ENCODE peak calls at places on chromosomes 6 and 20, in four cellular contexts. One of them, this sample, is unnamed.
A peak's percentile ranks its signal among the peaks of the same experiment; 100 is the strongest.

GRCh38 chr20:17083738-17084137 is 143.1 kb upstream of the PCSK2 start:
- DNase-seq in ascending aorta: no peak
- DNase-seq in heart left ventricle: no peak
- DNase-seq in left ventricle myocardium inferior: no peak
- DNase-seq in this sample: no peak

GRCh38 chr6:36302227-36302976 is 32.5 kb downstream of the PNPLA1 start:
- DNase-seq in ascending aorta: peak; percentile 33
- DNase-seq in left ventricle myocardium inferior: peak; percentile 77
- DNase-seq in heart left ventricle: peak; percentile 85
- DNase-seq in this sample: peak; percentile 100

GRCh38 chr6:146892613-146893401 is 294.0 kb downstream of the ADGB start:
- DNase-seq in left ventricle myocardium inferior: no peak
- DNase-seq in heart left ventricle: no peak
- DNase-seq in ascending aorta: no peak
- DNase-seq in this sample: no peak

GRCh38 chr20:40370800-40371199 is 318.2 kb downstream of the MAFB start:
- DNase-seq in left ventricle myocardium inferior: no peak
- DNase-seq in heart left ventricle: no peak
- DNase-seq in ascending aorta: no peak
- DNase-seq in this sample: no peak

GRCh38 chr20:47674686-47675085 is 110.6 kb downstream of the SULF2 start:
- DNase-seq in left ventricle myocardium inferior: no peak
- DNase-seq in ascending aorta: no peak
- DNase-seq in heart left ventricle: no peak
- DNase-seq in this sample: no peak

GRCh38 chr20:20037960-20038359 is 14.3 kb downstream of the CRNKL1 start:
- DNase-seq in left ventricle myocardium inferior: no peak
- DNase-seq in ascending aorta: no peak
- DNase-seq in heart left ventricle: no peak
- DNase-seq in this sample: no peak

GRCh38 chr6:37303891-37304503 is 46.1 kb upstream of the TMEM217 start:
- DNase-seq in ascending aorta: no peak
- DNase-seq in left ventricle myocardium inferior: no peak
- DNase-seq in heart left ventricle: no peak
- DNase-seq in this sample: no peak

GRCh38 chr20:5680227-5680626 is 70.0 kb upstream of the SHLD1 start:
- DNase-seq in ascending aorta: no peak
- DNase-seq in left ventricle myocardium inferior: no peak
- DNase-seq in heart left ventricle: no peak
- DNase-seq in this sample: no peak

GRCh38 chr20:5041433-5041832 is 40.1 kb upstream of the SLC23A2 start:
- DNase-seq in left ventricle myocardium inferior: no peak
- DNase-seq in ascending aorta: no peak
- DNase-seq in heart left ventricle: no peak
- DNase-seq in this sample: no peak

GRCh38 chr6:706161-706560 is 13.2 kb upstream of the EXOC2 start:
- DNase-seq in left ventricle myocardium inferior: no peak
- DNase-seq in heart left ventricle: no peak
- DNase-seq in ascending aorta: no peak
- DNase-seq in this sample: no peak

GRCh38 chr6:25175656-25176055 is 103.5 kb upstream of the CARMIL1 start:
- DNase-seq in left ventricle myocardium inferior: no peak
- DNase-seq in heart left ventricle: no peak
- DNase-seq in ascending aorta: no peak
- DNase-seq in this sample: no peak

GRCh38 chr6:165227644-165228329 is 81.6 kb downstream of the C6orf118 start:
- DNase-seq in heart left ventricle: no peak
- DNase-seq in ascending aorta: no peak
- DNase-seq in left ventricle myocardium inferior: no peak
- DNase-seq in this sample: no peak

GRCh38 chr20:45938727-45939438 is 4.4 kb downstream of the PCIF1 start:
- DNase-seq in ascending aorta: no peak
- DNase-seq in left ventricle myocardium inferior: no peak
- DNase-seq in heart left ventricle: no peak
- DNase-seq in this sample: peak; percentile 50

GRCh38 chr6:35024601-35025054 is 116.5 kb downstream of the TCP11 start:
- DNase-seq in left ventricle myocardium inferior: peak; percentile 58
- DNase-seq in ascending aorta: no peak
- DNase-seq in heart left ventricle: peak; percentile 68
- DNase-seq in this sample: peak; percentile 66

GRCh38 chr6:118800394-118801071 is 93.4 kb upstream of the ASF1A start:
- DNase-seq in ascending aorta: peak; percentile 33
- DNase-seq in heart left ventricle: peak; percentile 79
- DNase-seq in left ventricle myocardium inferior: peak; percentile 61
- DNase-seq in this sample: peak; percentile 94

GRCh38 chr6:15586528-15586927 is 76.3 kb downstream of the DTNBP1 start:
- DNase-seq in left ventricle myocardium inferior: no peak
- DNase-seq in heart left ventricle: no peak
- DNase-seq in ascending aorta: no peak
- DNase-seq in this sample: no peak

GRCh38 chr6:166705070-166705469 is 78.0 kb upstream of the RPS6KA2 start:
- DNase-seq in heart left ventricle: no peak
- DNase-seq in left ventricle myocardium inferior: no peak
- DNase-seq in ascending aorta: no peak
- DNase-seq in this sample: no peak

GRCh38 chr20:63698739-63699465 is 2.5 kb downstream of the TNFRSF6B start:
- DNase-seq in heart left ventricle: peak; percentile 44
- DNase-seq in left ventricle myocardium inferior: no peak
- DNase-seq in ascending aorta: no peak
- DNase-seq in this sample: peak; percentile 77
- H3K4me1 ChIP-seq in heart left ventricle: peaks cover 31% of the 10 kb centered on the region
- H3K4me1 ChIP-seq in left ventricle myocardium inferior: peaks cover 70% of the 10 kb centered on the region
- H3K4me1 ChIP-seq in ascending aorta: peaks cover 16% of the 10 kb centered on the region
- H3K4me1 ChIP-seq in this sample: peaks cover 35% of the 10 kb centered on the region

GRCh38 chr6:89763550-89763949 is 56.0 kb downstream of the MDN1 start:
- DNase-seq in ascending aorta: no peak
- DNase-seq in left ventricle myocardium inferior: no peak
- DNase-seq in heart left ventricle: no peak
- DNase-seq in this sample: no peak
- H3K36me3 ChIP-seq in ascending aorta: peaks cover 30% of the 10 kb centered on the region
- H3K36me3 ChIP-seq in left ventricle myocardium inferior: peaks cover 69% of the 10 kb centered on the region
- H3K36me3 ChIP-seq in heart left ventricle: peaks cover 73% of the 10 kb centered on the region
- H3K36me3 ChIP-seq in this sample: no peaks in the 10 kb centered on the region

DNA sequence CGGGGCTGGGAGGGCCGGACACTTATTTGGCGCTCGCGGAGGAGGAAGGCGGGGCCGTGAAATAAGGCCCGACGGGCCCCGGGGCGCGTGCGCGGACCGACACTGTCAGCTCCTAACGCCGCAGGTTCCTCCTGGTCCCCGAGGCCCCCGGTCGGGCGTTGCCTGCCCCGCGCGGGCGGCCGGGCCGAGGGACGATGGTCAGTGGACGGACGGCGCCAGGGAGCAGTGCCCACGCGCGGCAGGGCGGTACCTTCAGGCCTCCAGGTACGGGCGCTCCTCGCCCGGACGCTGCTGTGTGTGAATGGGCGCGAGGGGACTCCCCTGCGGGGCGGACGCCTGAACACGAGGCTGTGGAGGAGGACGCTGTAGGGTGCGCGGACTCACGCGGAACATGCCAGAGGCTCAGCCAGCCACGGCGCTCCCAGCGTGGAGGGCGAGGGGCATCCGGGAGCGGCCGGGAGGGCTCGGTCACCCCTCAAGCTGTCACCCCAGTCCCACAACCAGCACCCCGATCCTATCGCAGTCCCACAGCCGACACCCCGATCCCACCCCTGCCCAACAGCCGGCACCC is 313 bp upstream of the GMEB2 start:
- DNase-seq in heart left ventricle: peak; percentile 96
- DNase-seq in left ventricle myocardium inferior: peak; percentile 96
- DNase-seq in ascending aorta: peak; percentile 76
- DNase-seq in this sample: peak; percentile 97
- TF ChIP-seq CTCF in heart left ventricle: no peak
- TF ChIP-seq CTCF in left ventricle myocardium inferior: no peak
- TF ChIP-seq CTCF in ascending aorta: no peak
- TF ChIP-seq CTCF in this sample: no peak

DNA sequence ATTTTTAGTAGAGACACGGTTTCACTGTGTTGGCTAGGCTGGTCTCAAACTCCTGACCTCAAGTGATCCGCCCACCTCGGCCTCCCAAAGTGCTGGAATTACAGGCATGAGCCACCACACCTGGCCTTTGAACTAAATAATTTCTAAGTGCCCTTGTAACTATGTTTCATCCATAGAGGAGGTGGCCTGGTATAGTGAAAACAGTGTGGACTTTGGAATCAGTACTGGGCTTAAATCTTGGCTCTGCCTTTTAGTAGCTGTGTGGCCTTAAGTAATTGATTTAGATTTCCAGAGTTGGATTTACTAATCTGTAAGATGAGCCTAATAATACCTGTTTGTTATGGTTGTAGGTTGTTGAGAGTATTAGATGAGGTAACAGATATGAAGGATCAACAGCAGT is 14.2 kb upstream of the TGM3 start:
- DNase-seq in heart left ventricle: no peak
- DNase-seq in ascending aorta: no peak
- DNase-seq in left ventricle myocardium inferior: no peak
- DNase-seq in this sample: no peak
- H3K4me1 ChIP-seq in heart left ventricle: no peaks in the 10 kb centered on the region
- H3K4me1 ChIP-seq in ascending aorta: no peaks in the 10 kb centered on the region
- H3K4me1 ChIP-seq in left ventricle myocardium inferior: no peaks in the 10 kb centered on the region
- H3K4me1 ChIP-seq in this sample: no peaks in the 10 kb centered on the region

GRCh38 chr6:126143650-126144260 is 157.4 kb downstream of the TRMT11 start:
- DNase-seq in ascending aorta: no peak
- DNase-seq in left ventricle myocardium inferior: no peak
- DNase-seq in heart left ventricle: no peak
- DNase-seq in this sample: no peak
- H3K36me3 ChIP-seq in ascending aorta: no peaks in the 10 kb centered on the region
- H3K36me3 ChIP-seq in left ventricle myocardium inferior: no peaks in the 10 kb centered on the region
- H3K36me3 ChIP-seq in heart left ventricle: no peaks in the 10 kb centered on the region
- H3K36me3 ChIP-seq in this sample: no peaks in the 10 kb centered on the region

GRCh38 chr6:3610206-3610605 is 141.3 kb downstream of the PXDC1 start:
- DNase-seq in left ventricle myocardium inferior: no peak
- DNase-seq in ascending aorta: no peak
- DNase-seq in heart left ventricle: no peak
- DNase-seq in this sample: no peak
- TF ChIP-seq CTCF in left ventricle myocardium inferior: no peak
- TF ChIP-seq CTCF in ascending aorta: no peak
- TF ChIP-seq CTCF in heart left ventricle: no peak
- TF ChIP-seq CTCF in this sample: no peak

DNA sequence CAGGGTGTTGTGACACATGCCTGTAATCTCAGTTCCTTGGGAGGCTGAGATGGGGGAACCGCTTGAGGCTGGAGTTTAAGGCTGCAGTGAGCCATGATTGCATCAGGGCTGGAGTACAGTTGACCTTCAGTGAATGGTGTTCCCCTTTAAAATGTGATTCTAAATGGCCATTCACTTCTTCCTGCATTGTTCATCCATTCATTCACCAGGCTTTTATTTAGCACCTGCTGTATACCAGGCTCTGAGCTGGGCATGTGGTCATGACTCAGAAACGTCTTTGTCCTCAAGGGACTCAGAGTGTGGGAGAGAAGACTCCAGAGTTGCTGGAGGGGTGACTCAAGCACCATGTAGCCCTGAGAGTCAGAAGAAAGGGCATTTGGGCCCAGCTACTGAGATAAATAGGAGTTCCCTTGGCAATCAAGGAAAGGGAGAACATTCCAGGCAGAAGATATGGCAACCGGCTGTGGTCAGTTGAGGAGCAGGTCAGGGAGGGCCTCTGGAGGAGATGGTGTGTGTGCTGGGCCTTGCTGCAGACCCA is 101.1 kb downstream of the DLGAP4 start:
- DNase-seq in left ventricle myocardium inferior: no peak
- DNase-seq in ascending aorta: no peak
- DNase-seq in heart left ventricle: no peak
- DNase-seq in this sample: no peak
- H3K4me1 ChIP-seq in left ventricle myocardium inferior: peaks cover 3% of the 10 kb centered on the region
- H3K4me1 ChIP-seq in ascending aorta: no peaks in the 10 kb centered on the region
- H3K4me1 ChIP-seq in heart left ventricle: no peaks in the 10 kb centered on the region
- H3K4me1 ChIP-seq in this sample: no peaks in the 10 kb centered on the region

DNA sequence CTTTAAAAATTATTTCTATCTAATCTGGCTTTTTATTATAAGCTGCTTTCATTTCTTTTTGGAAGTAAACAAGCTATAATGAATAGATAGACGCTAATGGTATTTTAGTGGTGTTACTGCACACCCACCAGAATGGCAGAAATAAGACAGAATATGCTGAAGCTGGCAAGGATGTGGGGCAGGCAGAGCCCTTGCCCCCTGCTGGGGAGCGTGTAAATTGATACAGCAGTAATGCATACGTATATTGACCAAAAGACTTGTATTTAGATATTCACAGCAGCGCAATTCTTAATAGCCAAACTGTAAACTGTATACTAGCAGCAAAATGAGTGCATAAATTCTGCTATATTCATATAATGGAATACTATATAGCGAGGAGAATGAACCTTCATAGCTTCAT is 35.3 kb downstream of the TMEM181 start:
- DNase-seq in ascending aorta: no peak
- DNase-seq in left ventricle myocardium inferior: no peak
- DNase-seq in heart left ventricle: no peak
- DNase-seq in this sample: no peak
- H3K36me3 ChIP-seq in ascending aorta: peaks cover 34% of the 10 kb centered on the region
- H3K36me3 ChIP-seq in left ventricle myocardium inferior: peaks cover 66% of the 10 kb centered on the region
- H3K36me3 ChIP-seq in heart left ventricle: peaks cover 73% of the 10 kb centered on the region
- H3K36me3 ChIP-seq in this sample: no peaks in the 10 kb centered on the region

GRCh38 chr6:106069478-106069877 is 16.7 kb upstream of the PRDM1 start:
- DNase-seq in left ventricle myocardium inferior: no peak
- DNase-seq in ascending aorta: no peak
- DNase-seq in heart left ventricle: no peak
- DNase-seq in this sample: no peak

GRCh38 chr6:106063448-106063850 is 22.7 kb upstream of the PRDM1 start:
- DNase-seq in ascending aorta: no peak
- DNase-seq in left ventricle myocardium inferior: no peak
- DNase-seq in heart left ventricle: no peak
- DNase-seq in this sample: no peak

GRCh38 chr6:106064766-106065165 is 21.4 kb upstream of the PRDM1 start:
- DNase-seq in ascending aorta: no peak
- DNase-seq in left ventricle myocardium inferior: no peak
- DNase-seq in heart left ventricle: no peak
- DNase-seq in this sample: no peak

GRCh38 chr6:106064103-106064502 is 22.0 kb upstream of the PRDM1 start:
- DNase-seq in ascending aorta: no peak
- DNase-seq in heart left ventricle: no peak
- DNase-seq in left ventricle myocardium inferior: peak; percentile 26
- DNase-seq in this sample: no peak

DNA sequence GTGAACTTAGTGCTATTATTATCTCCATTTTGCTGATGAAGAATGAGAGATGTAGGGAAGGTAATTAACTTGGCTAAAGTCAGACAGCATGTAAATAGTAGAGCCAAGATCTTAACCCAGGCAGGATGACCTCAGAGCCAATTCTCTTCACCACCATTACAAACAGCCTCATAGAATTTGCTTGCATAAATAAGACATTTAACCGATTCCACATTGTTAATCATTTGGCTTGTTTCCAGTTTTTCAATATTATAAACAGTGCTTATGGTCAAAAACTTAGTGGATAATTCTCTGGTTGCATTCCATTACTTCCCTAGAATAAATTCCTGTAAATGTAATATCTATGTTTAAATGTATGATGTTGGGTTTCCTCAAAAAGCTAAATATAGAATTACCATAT is 19.2 kb upstream of the PRDM1 start:
- DNase-seq in heart left ventricle: no peak
- DNase-seq in ascending aorta: no peak
- DNase-seq in left ventricle myocardium inferior: no peak
- DNase-seq in this sample: no peak
- TF ChIP-seq CTCF in heart left ventricle: no peak
- TF ChIP-seq CTCF in ascending aorta: no peak
- TF ChIP-seq CTCF in left ventricle myocardium inferior: no peak
- TF ChIP-seq CTCF in this sample: no peak